ENCODE peak calls at places on chromosomes 1 and 21, in seven cellular contexts. R is PC-9; K is HCT116; L is ovary; U is tibial artery; V is NT2/D1; E is naive thymus-derived CD4-positive, alpha-beta T cell. T is an unnamed sample.
A peak's percentile ranks its signal among the peaks of the same experiment; 100 is the strongest.

GRCh38 chr1:243548516-243548915 is 292.7 kb downstream of the SDCCAG8 start:
- DNase-seq in R (no peak), K (no peak), L (no peak), U (no peak), V (no peak), E (no peak), T (no peak)

GRCh38 chr21:14453339-14453738 is 70.4 kb upstream of the HSPA13 start:
- DNase-seq in R (no peak), K (no peak), L (no peak), U (no peak), V (no peak), E (no peak), T (no peak)

GRCh38 chr21:25369524-25370300 is 237.6 kb downstream of the MRPL39 start:
- DNase-seq in R (no peak), K (no peak), L (no peak), U (no peak), V (no peak), E (no peak), T (no peak)

GRCh38 chr1:34292472-34292871 is 115.8 kb downstream of the C1orf94 start:
- DNase-seq in R (no peak), K (no peak), L (no peak), U (no peak), V (peak; percentile 13), E (no peak), T (no peak)

GRCh38 chr1:114054148-114054547 is 74.9 kb downstream of the OLFML3 start:
- DNase-seq in R (no peak), K (no peak), L (no peak), U (no peak), V (no peak), E (no peak), T (no peak)

GRCh38 chr1:88802950-88803349 is 88.4 kb downstream of the GTF2B start:
- DNase-seq in R (peak; percentile 83), K (no peak), L (no peak), U (no peak), V (no peak), E (no peak), T (no peak)

GRCh38 chr21:41817228-41817627 is 50.4 kb upstream of the RIPK4 start:
- DNase-seq in R (peak; percentile 70), K (peak; percentile 33), L (peak; percentile 59), U (peak; percentile 82), V (peak; percentile 62), E (no peak), T (peak; percentile 69)

GRCh38 chr1:178180405-178180804 is 86.5 kb downstream of the RASAL2 start:
- DNase-seq in R (no peak), K (no peak), L (no peak), U (no peak), V (no peak), E (no peak), T (no peak)

GRCh38 chr1:214801191-214801590 is 198.2 kb downstream of the CENPF start:
- DNase-seq in R (no peak), K (no peak), L (no peak), U (no peak), V (no peak), E (no peak), T (no peak)

GRCh38 chr1:145785481-145785880 is 38.4 kb downstream of the RNF115 start:
- DNase-seq in R (no peak), K (no peak), L (no peak), U (no peak), V (no peak), E (no peak), T (no peak)

GRCh38 chr1:231934797-231935196 is 308.2 kb downstream of the DISC1 start:
- DNase-seq in R (no peak), K (no peak), L (no peak), U (no peak), V (no peak), E (no peak), T (no peak)

GRCh38 chr1:96979287-96979686 is 257.7 kb downstream of the PTBP2 start:
- DNase-seq in R (peak; percentile 21), K (no peak), L (no peak), U (no peak), V (no peak), E (no peak), T (no peak)

GRCh38 chr1:232752365-232752764 is 52.9 kb upstream of the MAP10 start:
- DNase-seq in R (no peak), K (no peak), L (no peak), U (no peak), V (no peak), E (no peak), T (no peak)

GRCh38 chr1:48227165-48228013 is 4.9 kb downstream of the SLC5A9 start:
- DNase-seq in R (no peak), K (no peak), L (no peak), U (no peak), V (no peak), E (no peak), T (no peak)

GRCh38 chr1:201570158-201570885 is 31.4 kb downstream of the NAV1 start:
- DNase-seq in R (no peak), K (no peak), L (no peak), U (no peak), V (no peak), E (no peak), T (no peak)

GRCh38 chr1:201538618-201539551 is at the start of gene NAV1:
- DNase-seq in R (peak; percentile 64), K (no peak), L (peak; percentile 55), U (peak; percentile 91), V (no peak), E (no peak), T (peak; percentile 90)

GRCh38 chr21:35401476-35401875 is 352.4 kb upstream of the RUNX1 start:
- DNase-seq in R (no peak), K (no peak), L (no peak), U (no peak), V (no peak), E (no peak), T (no peak)

GRCh38 chr1:3369437-3370076 is 84.9 kb upstream of the ARHGEF16 start:
- DNase-seq in R (no peak), K (no peak), L (peak; percentile 63), U (peak; percentile 95), V (no peak), E (no peak), T (peak; percentile 89)

GRCh38 chr1:212455406-212456165 is 22.9 kb downstream of the NENF start:
- DNase-seq in R (peak; percentile 55), K (peak; percentile 67), L (peak; percentile 91), U (peak; percentile 95), V (peak; percentile 91), E (peak; percentile 74), T (peak; percentile 97)

GRCh38 chr1:112634367-112634766 is 14.7 kb downstream of the CAPZA1 start:
- DNase-seq in R (no peak), K (no peak), L (no peak), U (no peak), V (no peak), E (no peak), T (no peak)

GRCh38 chr1:161439280-161440232 is 65.7 kb upstream of the FCGR2A start:
- DNase-seq in R (no peak), K (no peak), L (no peak), U (no peak), V (no peak), E (no peak), T (peak; percentile 47)

GRCh38 chr1:155873860-155874259 is 14.5 kb downstream of the SYT11 start:
- DNase-seq in R (no peak), K (no peak), L (no peak), U (no peak), V (no peak), E (no peak), T (no peak)

GRCh38 chr21:24259241-24259640 is 1348.0 kb downstream of the MRPL39 start:
- DNase-seq in R (no peak), K (no peak), L (no peak), U (no peak), V (no peak), E (no peak), T (no peak)

GRCh38 chr1:52633291-52633754 is 355 bp downstream of the SHISAL2A start:
- DNase-seq in R (no peak), K (no peak), L (no peak), U (no peak), V (no peak), E (peak; percentile 36), T (no peak)
- H3K4me1 ChIP-seq in R (peaks cover 9% of the 10 kb centered on the region), K (peaks cover 5% of the 10 kb centered on the region), L (peaks cover 4% of the 10 kb centered on the region), U (peaks cover 3% of the 10 kb centered on the region), V (peaks cover 20% of the 10 kb centered on the region), E (peaks cover 57% of the 10 kb centered on the region), T (no peaks in the 10 kb centered on the region)

GRCh38 chr1:1879942-1880341 is 10.9 kb downstream of the GNB1 start:
- DNase-seq in R (no peak), K (no peak), L (no peak), U (no peak), V (no peak), E (no peak), T (no peak)
- H3K4me1 ChIP-seq in R (peaks cover 3% of the 10 kb centered on the region), K (no peaks in the 10 kb centered on the region), L (peaks cover 27% of the 10 kb centered on the region), U (peaks cover 23% of the 10 kb centered on the region), V (peaks cover 15% of the 10 kb centered on the region), E (peaks cover 44% of the 10 kb centered on the region), T (no peaks in the 10 kb centered on the region)

GRCh38 chr1:22379566-22379965 is 72.1 kb upstream of the ZBTB40 start:
- DNase-seq in R (no peak), K (no peak), L (no peak), U (no peak), V (no peak), E (no peak), T (no peak)

GRCh38 chr1:22385537-22385936 is 66.1 kb upstream of the ZBTB40 start:
- DNase-seq in R (no peak), K (no peak), L (no peak), U (no peak), V (no peak), E (no peak), T (no peak)

GRCh38 chr1:22380024-22380785 is 71.4 kb upstream of the ZBTB40 start:
- DNase-seq in R (peak; percentile 35), K (no peak), L (no peak), U (no peak), V (no peak), E (no peak), T (no peak)

GRCh38 chr1:22386774-22387173 is 64.9 kb upstream of the ZBTB40 start:
- DNase-seq in R (no peak), K (no peak), L (no peak), U (no peak), V (no peak), E (no peak), T (no peak)

DNA sequence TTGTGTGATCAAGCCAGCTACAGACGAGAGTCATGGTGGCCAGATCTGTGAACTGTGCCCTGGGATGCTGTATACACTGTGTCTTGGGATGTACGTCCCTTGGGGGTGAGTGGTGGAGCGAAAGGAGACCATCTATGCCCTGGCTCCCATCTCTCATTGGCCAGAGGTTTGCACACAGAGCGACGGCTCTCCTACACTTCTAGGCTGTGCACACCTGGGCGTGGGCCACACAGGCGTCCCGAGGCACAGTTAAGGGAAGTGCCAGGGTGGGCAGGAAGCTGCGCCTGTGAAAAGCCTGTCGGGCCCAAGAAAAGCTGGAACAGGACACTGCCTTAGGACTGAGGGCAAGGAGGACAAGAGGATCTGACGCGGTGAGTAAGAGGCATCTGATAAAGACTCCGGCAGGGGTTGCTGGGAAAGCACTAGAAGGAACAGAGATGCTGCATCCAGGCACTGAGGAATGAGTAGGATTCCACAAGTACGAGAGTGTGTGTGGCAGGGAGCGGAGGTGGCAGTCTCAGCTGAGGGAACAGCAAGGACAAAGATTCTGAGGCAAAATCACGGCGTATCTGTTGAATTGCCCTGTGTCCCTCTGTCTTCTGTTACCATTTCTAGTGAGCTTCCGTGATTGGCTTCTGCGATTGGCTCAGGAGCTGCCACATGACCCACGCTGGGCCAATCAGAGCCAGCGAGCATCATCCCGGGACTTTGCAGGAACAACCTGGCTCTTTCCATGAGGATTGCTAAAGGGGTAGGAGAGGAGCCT is 67.9 kb upstream of the ZBTB40 start:
- DNase-seq in R (no peak), K (no peak), L (no peak), U (no peak), V (no peak), E (no peak), T (no peak)
- H3K4me1 ChIP-seq in R (peaks cover 9% of the 10 kb centered on the region), K (peaks cover 10% of the 10 kb centered on the region), L (no peaks in the 10 kb centered on the region), U (no peaks in the 10 kb centered on the region), V (peaks cover 6% of the 10 kb centered on the region), E (no peaks in the 10 kb centered on the region), T (no peaks in the 10 kb centered on the region)

GRCh38 chr1:31715873-31716220 is 12.0 kb upstream of the COL16A1 start:
- DNase-seq in R (no peak), K (no peak), L (no peak), U (no peak), V (no peak), E (no peak), T (no peak)
- H3K4me1 ChIP-seq in R (peaks cover 45% of the 10 kb centered on the region), K (peaks cover 51% of the 10 kb centered on the region), L (peaks cover 17% of the 10 kb centered on the region), U (peaks cover 37% of the 10 kb centered on the region), V (peaks cover 36% of the 10 kb centered on the region), E (peaks cover 16% of the 10 kb centered on the region), T (no peaks in the 10 kb centered on the region)

T was measured in aorta.